ENCODE peak calls at places on chromosomes 13 and 19, in seven cellular contexts. N, H, I, L, Z, W and T are unnamed samples.
A peak's percentile ranks its signal among the peaks of the same experiment; 100 is the strongest.

GRCh38 chr19:41541990-41542584 is 33.9 kb upstream of the CEACAM21 start:
- DNase-seq in L (peak; percentile 80), W (peak; percentile 51), H (peak; percentile 59), I (peak; percentile 74), Z (peak; percentile 63), N (peak; percentile 57), T (no peak)

GRCh38 chr13:113047587-113047986 is 58.0 kb upstream of the F7 start:
- DNase-seq in I (no peak), W (no peak), L (no peak), H (no peak), Z (no peak), N (no peak), T (no peak)

GRCh38 chr13:21053231-21053630 is 8.2 kb downstream of the LATS2 start:
- DNase-seq in H (no peak), L (no peak), Z (no peak), W (no peak), I (no peak), N (no peak), T (peak; percentile 65)

GRCh38 chr13:112065867-112066623 is 904 bp upstream of the SOX1 start:
- DNase-seq in Z (no peak), L (no peak), N (peak; percentile 45), W (no peak), I (no peak), H (no peak), T (no peak)

GRCh38 chr19:751501-752341 is 809 bp downstream of the MISP start:
- DNase-seq in L (peak; percentile 61), H (peak; percentile 88), N (no peak), Z (no peak), I (peak; percentile 91), W (peak; percentile 73), T (peak; percentile 86)

GRCh38 chr13:83121904-83122303 is 760.4 kb downstream of the SLITRK1 start:
- DNase-seq in Z (no peak), L (no peak), N (no peak), H (no peak), I (no peak), W (no peak), T (no peak)

GRCh38 chr19:34409189-34410164 is 5.3 kb downstream of the PDCD2L start:
- DNase-seq in H (no peak), Z (no peak), L (no peak), N (no peak), W (no peak), I (no peak), T (no peak)

GRCh38 chr13:28718538-28719226 is at the start of gene SLC46A3:
- DNase-seq in H (peak; percentile 84), N (peak; percentile 98), L (peak; percentile 98), W (peak; percentile 99), I (peak; percentile 99), Z (peak; percentile 95), T (peak; percentile 92)

GRCh38 chr19:56403261-56403660 is 871 bp upstream of the ZNF583 start:
- DNase-seq in Z (no peak), N (peak; percentile 16), I (no peak), W (no peak), L (no peak), H (no peak), T (no peak)

GRCh38 chr13:45196622-45197021 is 4.2 kb downstream of the KCTD4 start:
- DNase-seq in W (no peak), I (no peak), L (no peak), Z (no peak), H (peak; percentile 63), N (no peak), T (peak; percentile 90)

GRCh38 chr19:55549500-55550320 is 4.4 kb upstream of the SBK3 start:
- DNase-seq in I (peak; percentile 19), L (no peak), H (peak; percentile 81), W (no peak), Z (peak; percentile 67), N (peak; percentile 88), T (peak; percentile 26)

GRCh38 chr13:48783181-48783630 is 129.5 kb downstream of the CYSLTR2 start:
- DNase-seq in I (peak; percentile 69), Z (no peak), H (peak; percentile 60), W (peak; percentile 80), L (peak; percentile 87), N (no peak), T (peak; percentile 25)

GRCh38 chr13:39892731-39893293 is 237.3 kb downstream of the COG6 start:
- DNase-seq in N (no peak), L (no peak), H (no peak), Z (no peak), I (no peak), W (peak; percentile 36), T (no peak)

GRCh38 chr13:98476538-98476966 is 100.4 kb downstream of the STK24 start:
- DNase-seq in W (peak; percentile 56), N (no peak), H (peak; percentile 82), I (peak; percentile 74), L (peak; percentile 81), Z (no peak), T (peak; percentile 59)

GRCh38 chr19:38194061-38194701 is 29.8 kb downstream of the DPF1 start:
- DNase-seq in I (no peak), H (peak; percentile 49), L (no peak), Z (no peak), W (no peak), N (no peak), T (peak; percentile 40)

GRCh38 chr19:58519087-58519354 is 589 bp downstream of the ZBTB45 start:
- DNase-seq in L (peak; percentile 72), I (peak; percentile 70), H (peak; percentile 77), W (peak; percentile 68), N (peak; percentile 89), Z (peak; percentile 71), T (peak; percentile 65)

GRCh38 chr19:49590971-49591730 is at the start of gene PRR12:
- DNase-seq in I (peak; percentile 68), N (peak; percentile 88), Z (peak; percentile 73), W (peak; percentile 55), L (peak; percentile 50), H (peak; percentile 70), T (peak; percentile 65)

GRCh38 chr13:84959818-84960217 is 839.4 kb downstream of the SLITRK6 start:
- DNase-seq in H (no peak), I (no peak), W (no peak), Z (no peak), N (no peak), L (no peak), T (no peak)

GRCh38 chr19:17402982-17403855 is 2.2 kb downstream of the BST2 start:
- DNase-seq in H (no peak), Z (peak; percentile 86), I (no peak), N (peak; percentile 93), L (peak; percentile 36), W (peak; percentile 49), T (no peak)

GRCh38 chr19:17183271-17183757 is 31.8 kb upstream of the USE1 start:
- DNase-seq in Z (no peak), I (no peak), N (no peak), H (no peak), L (no peak), W (no peak), T (no peak)

GRCh38 chr13:79782541-79783216 is 301.7 kb downstream of the NDFIP2 start:
- DNase-seq in L (peak; percentile 47), Z (peak; percentile 85), N (peak; percentile 93), W (peak; percentile 63), I (no peak), H (no peak), T (peak; percentile 35)

GRCh38 chr13:110291286-110291685 is 15.7 kb downstream of the COL4A1 start:
- DNase-seq in I (no peak), H (no peak), N (no peak), W (no peak), L (no peak), Z (no peak), T (no peak)

GRCh38 chr13:77555246-77555645 is 19.7 kb downstream of the SCEL start:
- DNase-seq in W (no peak), N (no peak), Z (no peak), H (no peak), I (no peak), L (peak; percentile 37), T (no peak)

GRCh38 chr19:5321851-5322681 is 18.5 kb downstream of the PTPRS start:
- DNase-seq in N (peak; percentile 28), H (no peak), Z (no peak), W (no peak), L (no peak), I (peak; percentile 29), T (no peak)
- H3K27me3 ChIP-seq in N (no peaks in the 10 kb centered on the region), H (no peaks in the 10 kb centered on the region), Z (no peaks in the 10 kb centered on the region), W (no peaks in the 10 kb centered on the region), L (no peaks in the 10 kb centered on the region), I (peaks cover 10% of the 10 kb centered on the region), T (peaks cover 17% of the 10 kb centered on the region)

GRCh38 chr13:27428160-27428559 is 3.7 kb downstream of the GTF3A start:
- DNase-seq in W (no peak), Z (no peak), L (no peak), N (no peak), H (no peak), I (no peak), T (no peak)
- H3K27ac ChIP-seq in W (no peak overlapping the region), Z (no peak overlapping the region), L (peak overlapping the region; percentile 93), N (no peak overlapping the region), H (no peak overlapping the region), I (peak overlapping the region; percentile 92), T (no peak overlapping the region)

GRCh38 chr19:19096641-19097627 is 33.1 kb downstream of the SLC25A42 start:
- DNase-seq in L (no peak), Z (no peak), H (no peak), N (no peak), I (peak; percentile 65), W (no peak), T (no peak)

GRCh38 chr19:19098703-19099632 is 35.2 kb downstream of the SLC25A42 start:
- DNase-seq in H (no peak), L (peak; percentile 32), I (no peak), N (no peak), W (no peak), Z (no peak), T (no peak)

GRCh38 chr19:19101540-19101939 is 36.7 kb downstream of the TMEM161A start:
- DNase-seq in Z (no peak), N (no peak), W (no peak), I (no peak), H (no peak), L (no peak), T (no peak)

GRCh38 chr19:19095691-19096090 is 31.9 kb downstream of the SLC25A42 start:
- DNase-seq in Z (no peak), I (no peak), N (no peak), L (no peak), H (no peak), W (no peak), T (no peak)

GRCh38 chr19:19098084-19098702 is 34.4 kb downstream of the SLC25A42 start:
- DNase-seq in W (no peak), Z (no peak), L (no peak), H (peak; percentile 26), N (no peak), I (no peak), T (no peak)
- H3K4me1 ChIP-seq in W (no peaks in the 10 kb centered on the region), Z (peaks cover 3% of the 10 kb centered on the region), L (no peaks in the 10 kb centered on the region), H (no peaks in the 10 kb centered on the region), N (no peaks in the 10 kb centered on the region), I (no peaks in the 10 kb centered on the region), T (no peaks in the 10 kb centered on the region)

DNA sequence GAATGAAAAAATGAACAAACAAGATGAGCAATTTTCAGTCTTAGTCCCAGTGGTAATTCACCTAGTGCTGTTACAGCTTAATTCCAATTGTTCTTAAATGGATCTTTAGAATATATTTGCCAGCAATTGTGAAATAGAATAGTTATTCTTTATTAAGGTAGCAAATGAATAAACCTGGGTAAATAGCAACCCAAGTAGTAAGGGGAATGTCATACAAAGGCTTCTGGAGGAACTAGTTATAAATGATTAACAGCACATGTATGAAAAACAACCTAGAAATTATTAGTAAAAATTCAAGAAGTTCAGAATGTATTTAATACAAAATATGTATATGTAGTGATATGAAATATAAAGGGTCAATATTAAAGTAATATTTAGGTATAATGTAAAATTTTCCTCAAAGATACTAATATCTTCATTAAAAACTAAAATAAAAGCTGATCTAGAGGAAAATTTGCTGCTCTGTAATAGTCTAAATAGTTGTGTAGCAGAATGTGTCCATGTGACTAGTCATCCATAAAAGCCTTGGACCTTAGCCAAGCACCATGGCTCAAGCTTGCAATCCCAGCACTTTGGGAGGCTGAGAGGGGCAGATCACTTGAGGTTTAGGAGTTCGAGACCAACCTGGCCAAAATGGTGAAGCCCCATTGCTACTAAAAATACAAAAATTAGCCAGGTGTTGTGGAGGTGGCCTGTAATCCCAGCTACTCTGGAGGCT is 535.9 kb upstream of the ATXN8OS start:
- DNase-seq in Z (no peak), I (no peak), W (no peak), H (no peak), L (no peak), N (no peak), T (no peak)
- H3K27me3 ChIP-seq in Z (no peaks in the 10 kb centered on the region), I (no peaks in the 10 kb centered on the region), W (no peaks in the 10 kb centered on the region), H (no peaks in the 10 kb centered on the region), L (no peaks in the 10 kb centered on the region), N (no peaks in the 10 kb centered on the region), T (no peaks in the 10 kb centered on the region)